ENCODE peak calls at places on chromosomes 3 and 15, in seven cellular contexts. One of them, this sample, is unnamed.
A peak's percentile ranks its signal among the peaks of the same experiment; 100 is the strongest.

GRCh38 chr3:107803170-107803569 is 280.4 kb downstream of the BBX start:
- DNase-seq in mesenchymal stem cell: no peak
- DNase-seq in mesendoderm: no peak
- DNase-seq in trophoblast cell: no peak
- DNase-seq in neuronal stem cell: no peak
- DNase-seq in H9: no peak
- DNase-seq in H1: no peak
- DNase-seq in this sample: no peak

GRCh38 chr15:49154799-49155109 is 645 bp downstream of the COPS2 start:
- DNase-seq in mesendoderm: no peak
- DNase-seq in H9: no peak
- DNase-seq in H1: no peak
- DNase-seq in trophoblast cell: peak; percentile 16
- DNase-seq in mesenchymal stem cell: no peak
- DNase-seq in neuronal stem cell: no peak
- DNase-seq in this sample: no peak

GRCh38 chr3:127668906-127669305 is 3.8 kb upstream of the ABTB1 start:
- DNase-seq in mesendoderm: no peak
- DNase-seq in mesenchymal stem cell: no peak
- DNase-seq in H1: no peak
- DNase-seq in H9: no peak
- DNase-seq in neuronal stem cell: no peak
- DNase-seq in trophoblast cell: no peak
- DNase-seq in this sample: no peak

GRCh38 chr3:27720899-27721716 is 1.0 kb downstream of the EOMES start:
- DNase-seq in mesendoderm: peak; percentile 90
- DNase-seq in H1: peak; percentile 79
- DNase-seq in neuronal stem cell: no peak
- DNase-seq in H9: peak; percentile 64
- DNase-seq in trophoblast cell: no peak
- DNase-seq in mesenchymal stem cell: no peak
- DNase-seq in this sample: no peak

GRCh38 chr3:167733961-167734497 is 663 bp downstream of the PDCD10 start:
- DNase-seq in mesendoderm: no peak
- DNase-seq in H1: no peak
- DNase-seq in neuronal stem cell: no peak
- DNase-seq in mesenchymal stem cell: peak; percentile 59
- DNase-seq in H9: no peak
- DNase-seq in trophoblast cell: no peak
- DNase-seq in this sample: peak; percentile 3

GRCh38 chr3:125967156-125967555 is 1.8 kb upstream of the ROPN1B start:
- DNase-seq in H9: no peak
- DNase-seq in trophoblast cell: no peak
- DNase-seq in mesendoderm: no peak
- DNase-seq in H1: no peak
- DNase-seq in neuronal stem cell: no peak
- DNase-seq in mesenchymal stem cell: no peak
- DNase-seq in this sample: no peak

GRCh38 chr15:97009036-97009555 is 678.6 kb downstream of the NR2F2 start:
- DNase-seq in mesendoderm: no peak
- DNase-seq in neuronal stem cell: no peak
- DNase-seq in H9: no peak
- DNase-seq in H1: no peak
- DNase-seq in trophoblast cell: no peak
- DNase-seq in mesenchymal stem cell: peak; percentile 82
- DNase-seq in this sample: no peak

GRCh38 chr15:32718822-32719716 is 1.3 kb downstream of the GREM1 start:
- DNase-seq in neuronal stem cell: peak; percentile 20
- DNase-seq in H1: peak; percentile 73
- DNase-seq in mesenchymal stem cell: peak; percentile 44
- DNase-seq in mesendoderm: peak; percentile 52
- DNase-seq in trophoblast cell: no peak
- DNase-seq in H9: peak; percentile 48
- DNase-seq in this sample: no peak

GRCh38 chr3:63990733-63991132 is 32.6 kb downstream of the PSMD6 start:
- DNase-seq in trophoblast cell: no peak
- DNase-seq in neuronal stem cell: no peak
- DNase-seq in H1: no peak
- DNase-seq in mesendoderm: no peak
- DNase-seq in mesenchymal stem cell: no peak
- DNase-seq in H9: no peak
- DNase-seq in this sample: no peak

GRCh38 chr3:1019157-1019556 is 73.7 kb upstream of the CNTN6 start:
- DNase-seq in mesenchymal stem cell: no peak
- DNase-seq in neuronal stem cell: no peak
- DNase-seq in mesendoderm: no peak
- DNase-seq in H9: no peak
- DNase-seq in trophoblast cell: no peak
- DNase-seq in H1: no peak
- DNase-seq in this sample: no peak

GRCh38 chr3:5078151-5078550 is 43.9 kb upstream of the ARL8B start:
- DNase-seq in H1: no peak
- DNase-seq in neuronal stem cell: no peak
- DNase-seq in mesenchymal stem cell: peak; percentile 18
- DNase-seq in mesendoderm: no peak
- DNase-seq in trophoblast cell: no peak
- DNase-seq in H9: no peak
- DNase-seq in this sample: peak; percentile 66

GRCh38 chr3:78112266-78112665 is 1072.4 kb downstream of the ROBO2 start:
- DNase-seq in mesenchymal stem cell: peak; percentile 61
- DNase-seq in trophoblast cell: no peak
- DNase-seq in H1: no peak
- DNase-seq in mesendoderm: no peak
- DNase-seq in neuronal stem cell: no peak
- DNase-seq in H9: no peak
- DNase-seq in this sample: peak; percentile 47

GRCh38 chr3:52277071-52277964 is 1.1 kb downstream of the WDR82 start:
- DNase-seq in trophoblast cell: no peak
- DNase-seq in neuronal stem cell: no peak
- DNase-seq in H9: peak; percentile 54
- DNase-seq in mesendoderm: peak; percentile 61
- DNase-seq in mesenchymal stem cell: peak; percentile 78
- DNase-seq in H1: peak; percentile 61
- DNase-seq in this sample: peak; percentile 58

GRCh38 chr3:133206921-133207320 is 168.7 kb downstream of the TMEM108 start:
- DNase-seq in trophoblast cell: peak; percentile 64
- DNase-seq in H1: peak; percentile 56
- DNase-seq in mesendoderm: peak; percentile 94
- DNase-seq in H9: peak; percentile 82
- DNase-seq in neuronal stem cell: no peak
- DNase-seq in mesenchymal stem cell: no peak
- DNase-seq in this sample: no peak

GRCh38 chr3:129112308-129113052 is 9.1 kb downstream of the RAB43 start:
- DNase-seq in H1: no peak
- DNase-seq in neuronal stem cell: no peak
- DNase-seq in mesendoderm: peak; percentile 80
- DNase-seq in mesenchymal stem cell: peak; percentile 36
- DNase-seq in trophoblast cell: no peak
- DNase-seq in H9: no peak
- DNase-seq in this sample: peak; percentile 35

GRCh38 chr3:19757773-19758172 is 176.2 kb downstream of the EFHB start:
- DNase-seq in H9: no peak
- DNase-seq in mesendoderm: no peak
- DNase-seq in H1: no peak
- DNase-seq in neuronal stem cell: no peak
- DNase-seq in mesenchymal stem cell: no peak
- DNase-seq in trophoblast cell: no peak
- DNase-seq in this sample: no peak

GRCh38 chr3:107117922-107118576 is 259.2 kb upstream of the CCDC54 start:
- DNase-seq in H1: peak; percentile 66
- DNase-seq in mesenchymal stem cell: peak; percentile 64
- DNase-seq in H9: peak; percentile 61
- DNase-seq in mesendoderm: peak; percentile 80
- DNase-seq in neuronal stem cell: peak; percentile 49
- DNase-seq in trophoblast cell: no peak
- DNase-seq in this sample: peak; percentile 80

GRCh38 chr3:9153763-9154601 is 95.5 kb downstream of the SRGAP3 start:
- DNase-seq in neuronal stem cell: no peak
- DNase-seq in mesenchymal stem cell: no peak
- DNase-seq in H1: no peak
- DNase-seq in mesendoderm: peak; percentile 45
- DNase-seq in trophoblast cell: peak; percentile 15
- DNase-seq in H9: peak; percentile 56
- DNase-seq in this sample: no peak

GRCh38 chr15:31584195-31584594 is 257.6 kb downstream of the KLF13 start:
- DNase-seq in mesenchymal stem cell: no peak
- DNase-seq in H9: no peak
- DNase-seq in trophoblast cell: no peak
- DNase-seq in neuronal stem cell: no peak
- DNase-seq in mesendoderm: no peak
- DNase-seq in H1: no peak
- DNase-seq in this sample: no peak

GRCh38 chr3:170773682-170774081 is 96.3 kb downstream of the RPL22L1 start:
- DNase-seq in H1: no peak
- DNase-seq in mesendoderm: no peak
- DNase-seq in trophoblast cell: no peak
- DNase-seq in H9: no peak
- DNase-seq in mesenchymal stem cell: no peak
- DNase-seq in neuronal stem cell: no peak
- DNase-seq in this sample: no peak

GRCh38 chr3:194312743-194313281 is 38.3 kb downstream of the CPN2 start:
- DNase-seq in mesendoderm: no peak
- DNase-seq in mesenchymal stem cell: peak; percentile 84
- DNase-seq in H9: no peak
- DNase-seq in H1: no peak
- DNase-seq in trophoblast cell: no peak
- DNase-seq in neuronal stem cell: no peak
- DNase-seq in this sample: peak; percentile 49

GRCh38 chr15:90839187-90840071 is 29.0 kb upstream of the FURIN start:
- DNase-seq in mesenchymal stem cell: no peak
- DNase-seq in H1: peak; percentile 75
- DNase-seq in mesendoderm: peak; percentile 91
- DNase-seq in trophoblast cell: peak; percentile 82
- DNase-seq in H9: peak; percentile 90
- DNase-seq in neuronal stem cell: peak; percentile 33
- DNase-seq in this sample: peak; percentile 14

GRCh38 chr15:45456212-45457106 is 66.1 kb downstream of the SLC30A4 start:
- DNase-seq in trophoblast cell: peak; percentile 98
- DNase-seq in H1: no peak
- DNase-seq in neuronal stem cell: no peak
- DNase-seq in mesendoderm: peak; percentile 77
- DNase-seq in mesenchymal stem cell: peak; percentile 99
- DNase-seq in H9: no peak
- DNase-seq in this sample: peak; percentile 100

GRCh38 chr15:60010467-60011257 is 6.6 kb downstream of the FOXB1 start:
- DNase-seq in mesendoderm: no peak
- DNase-seq in mesenchymal stem cell: no peak
- DNase-seq in neuronal stem cell: peak; percentile 24
- DNase-seq in trophoblast cell: no peak
- DNase-seq in H9: no peak
- DNase-seq in H1: no peak
- DNase-seq in this sample: no peak
- H3K4ac ChIP-seq in mesendoderm: no peak overlapping the region
- H3K4ac ChIP-seq in mesenchymal stem cell: no peak overlapping the region
- H3K4ac ChIP-seq in neuronal stem cell: no peak overlapping the region
- H3K4ac ChIP-seq in trophoblast cell: no peak overlapping the region
- H3K4ac ChIP-seq in H9: no peak overlapping the region
- H3K4ac ChIP-seq in H1: no peak overlapping the region
- H3K4ac ChIP-seq in this sample: no peak overlapping the region

GRCh38 chr15:101610628-101611000 is 41.6 kb downstream of the TM2D3 start:
- DNase-seq in H1: no peak
- DNase-seq in mesendoderm: no peak
- DNase-seq in trophoblast cell: no peak
- DNase-seq in neuronal stem cell: no peak
- DNase-seq in H9: no peak
- DNase-seq in mesenchymal stem cell: no peak
- DNase-seq in this sample: no peak

GRCh38 chr15:101612676-101613075 is 39.5 kb downstream of the TM2D3 start:
- DNase-seq in H9: no peak
- DNase-seq in neuronal stem cell: no peak
- DNase-seq in trophoblast cell: no peak
- DNase-seq in H1: no peak
- DNase-seq in mesenchymal stem cell: no peak
- DNase-seq in mesendoderm: no peak
- DNase-seq in this sample: no peak

GRCh38 chr15:101609742-101610627 is 42.2 kb downstream of the TM2D3 start:
- DNase-seq in trophoblast cell: no peak
- DNase-seq in neuronal stem cell: no peak
- DNase-seq in mesenchymal stem cell: no peak
- DNase-seq in H9: no peak
- DNase-seq in mesendoderm: no peak
- DNase-seq in H1: no peak
- DNase-seq in this sample: no peak

GRCh38 chr15:101611580-101612299 is 40.4 kb downstream of the TM2D3 start:
- DNase-seq in neuronal stem cell: no peak
- DNase-seq in H1: no peak
- DNase-seq in H9: no peak
- DNase-seq in trophoblast cell: no peak
- DNase-seq in mesendoderm: no peak
- DNase-seq in mesenchymal stem cell: no peak
- DNase-seq in this sample: no peak

GRCh38 chr15:101611007-101611406 is 41.2 kb downstream of the TM2D3 start:
- DNase-seq in H1: no peak
- DNase-seq in trophoblast cell: no peak
- DNase-seq in H9: no peak
- DNase-seq in mesendoderm: no peak
- DNase-seq in mesenchymal stem cell: no peak
- DNase-seq in neuronal stem cell: no peak
- DNase-seq in this sample: no peak
- H3K4ac ChIP-seq in H1: no peak overlapping the region
- H3K4ac ChIP-seq in trophoblast cell: no peak overlapping the region
- H3K4ac ChIP-seq in H9: no peak overlapping the region
- H3K4ac ChIP-seq in mesendoderm: no peak overlapping the region
- H3K4ac ChIP-seq in mesenchymal stem cell: no peak overlapping the region
- H3K4ac ChIP-seq in neuronal stem cell: no peak overlapping the region
- H3K4ac ChIP-seq in this sample: no peak overlapping the region

GRCh38 chr3:192845196-192845855 is 72.3 kb downstream of the MB21D2 start:
- DNase-seq in mesenchymal stem cell: peak; percentile 70
- DNase-seq in H9: no peak
- DNase-seq in neuronal stem cell: no peak
- DNase-seq in mesendoderm: no peak
- DNase-seq in H1: no peak
- DNase-seq in trophoblast cell: no peak
- DNase-seq in this sample: peak; percentile 87
- H3K4ac ChIP-seq in mesenchymal stem cell: no peak overlapping the region
- H3K4ac ChIP-seq in H9: no peak overlapping the region
- H3K4ac ChIP-seq in neuronal stem cell: no peak overlapping the region
- H3K4ac ChIP-seq in mesendoderm: no peak overlapping the region
- H3K4ac ChIP-seq in H1: no peak overlapping the region
- H3K4ac ChIP-seq in trophoblast cell: no peak overlapping the region
- H3K4ac ChIP-seq in this sample: peak overlapping the region; percentile 55

DNA sequence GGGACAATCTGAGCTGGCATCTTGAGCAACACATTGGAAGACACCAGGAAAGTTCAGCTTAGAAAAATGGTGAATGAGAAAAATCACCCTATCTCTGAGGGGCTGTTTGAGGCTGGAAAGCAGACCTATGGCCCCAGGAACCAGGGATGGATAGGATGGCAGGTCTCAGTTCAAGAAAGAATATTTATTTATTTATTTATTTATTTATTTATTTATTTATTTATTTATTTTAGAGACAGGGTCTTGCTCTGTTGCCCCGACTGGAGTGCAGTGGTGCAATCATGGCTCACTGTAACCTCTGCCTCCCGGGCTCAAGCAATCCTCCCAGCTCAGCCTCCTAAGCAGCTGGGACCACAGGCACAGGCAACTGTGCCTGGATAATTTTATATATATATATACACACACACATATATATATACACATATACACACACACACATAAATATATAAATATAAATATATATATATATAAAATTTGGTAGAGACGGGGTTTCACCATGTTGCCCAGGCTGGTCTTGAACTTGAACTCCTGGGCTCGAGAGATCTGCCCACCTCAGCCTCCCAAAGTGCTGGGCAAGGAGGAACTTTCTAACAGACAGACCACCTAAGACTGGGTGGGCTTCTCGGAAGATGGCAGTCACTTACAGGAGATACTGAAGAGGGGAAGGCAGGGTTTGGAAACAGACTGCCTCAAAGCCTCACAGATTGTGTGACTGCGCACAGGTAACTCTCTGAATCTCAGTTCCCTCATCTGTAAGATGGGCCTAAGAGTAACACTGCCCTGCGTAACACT is 29.7 kb downstream of the CCDC13 start:
- DNase-seq in trophoblast cell: no peak
- DNase-seq in mesenchymal stem cell: no peak
- DNase-seq in neuronal stem cell: no peak
- DNase-seq in H1: no peak
- DNase-seq in H9: peak; percentile 13
- DNase-seq in mesendoderm: no peak
- DNase-seq in this sample: no peak
- H3K4ac ChIP-seq in trophoblast cell: no peak overlapping the region
- H3K4ac ChIP-seq in mesenchymal stem cell: no peak overlapping the region
- H3K4ac ChIP-seq in neuronal stem cell: no peak overlapping the region
- H3K4ac ChIP-seq in H1: no peak overlapping the region
- H3K4ac ChIP-seq in H9: no peak overlapping the region
- H3K4ac ChIP-seq in mesendoderm: no peak overlapping the region
- H3K4ac ChIP-seq in this sample: no peak overlapping the region

This sample was measured in IMR-90.